ENCODE peak calls at places on chromosomes 4 and X, in ten cellular contexts. M is breast epithelium, G is K562, R is HepG2, L is uterus, B is fibroblast of lung, W is GM23338, X is BE2C, A is pancreas, C is stomach. T is an unnamed sample.

GRCh38 chr4:183139972-183140570 is 41.0 kb downstream of the WWC2 start:
- DNase-seq in A (no peak), W (no peak), R (peak; percentile 77), M (no peak), B (peak; percentile 72), X (no peak), C (no peak), G (no peak), L (no peak), T (no peak)

GRCh38 chr4:17562157-17562556 is 14.8 kb upstream of the LAP3 start:
- DNase-seq in R (peak; percentile 46), B (no peak), L (no peak), X (peak; percentile 68), G (peak; percentile 17), M (no peak), W (peak; percentile 28), A (no peak), C (no peak), T (no peak)

GRCh38 chrX:103157511-103158316 is 57.2 kb upstream of the BEX4 start:
- DNase-seq in G (peak; percentile 60), L (no peak), R (peak; percentile 6), W (peak; percentile 38), A (peak; percentile 19), B (peak; percentile 33), X (peak; percentile 25), M (no peak), C (no peak), T (no peak)

GRCh38 chr4:71487324-71487677 is 148.5 kb downstream of the SLC4A4 start:
- DNase-seq in C (no peak), B (no peak), W (peak; percentile 29), G (no peak), L (no peak), A (no peak), M (no peak), X (no peak), R (no peak), T (no peak)

GRCh38 chr4:178275671-178276360 is 833.6 kb upstream of the AGA start:
- DNase-seq in A (no peak), X (peak; percentile 36), L (no peak), R (no peak), W (peak; percentile 74), M (no peak), C (no peak), G (peak; percentile 1), B (no peak), T (no peak)

GRCh38 chr4:176467011-176467410 is 147.2 kb downstream of the SPCS3 start:
- DNase-seq in A (no peak), X (no peak), B (peak; percentile 70), G (no peak), W (no peak), C (no peak), M (no peak), L (no peak), R (no peak), T (peak; percentile 11)

GRCh38 chr4:31045724-31046318 is 325.7 kb downstream of the PCDH7 start:
- DNase-seq in B (peak; percentile 15), L (no peak), W (peak; percentile 65), M (no peak), A (peak; percentile 13), C (peak; percentile 56), R (no peak), X (peak; percentile 16), G (peak; percentile 1), T (no peak)

GRCh38 chrX:9845574-9845948 is 59.3 kb downstream of the SHROOM2 start:
- DNase-seq in A (no peak), L (no peak), X (no peak), W (no peak), B (no peak), R (peak; percentile 80), C (no peak), M (no peak), G (no peak), T (no peak)

GRCh38 chr4:67531349-67531748 is 14.0 kb downstream of the CENPC start:
- DNase-seq in M (no peak), A (no peak), L (no peak), W (no peak), G (no peak), B (no peak), C (no peak), X (no peak), R (no peak), T (no peak)

DNA sequence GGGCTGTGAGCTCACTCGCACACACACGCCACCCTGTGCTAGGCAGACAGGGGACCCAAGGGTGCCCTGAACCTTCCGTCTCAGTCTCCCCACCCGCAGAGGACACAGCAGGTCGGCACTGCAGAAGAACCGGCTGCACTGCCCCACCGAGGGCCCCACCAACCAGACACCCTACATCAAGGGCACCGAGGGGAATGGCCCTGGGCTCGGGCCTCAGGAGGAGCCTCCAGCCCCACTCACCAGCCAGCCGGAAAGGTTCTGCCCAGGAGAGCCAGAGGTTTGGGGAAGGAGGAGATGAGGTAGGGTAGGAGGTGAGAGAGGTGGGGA is 45.9 kb downstream of the FAM53A start:
- DNase-seq in G (no peak), W (no peak), M (no peak), A (no peak), R (no peak), B (no peak), X (no peak), L (no peak), C (no peak), T (no peak)
- H3K27me3 ChIP-seq in G (peaks cover 56% of the 10 kb centered on the region), W (no peaks in the 10 kb centered on the region), M (no peaks in the 10 kb centered on the region), A (no peaks in the 10 kb centered on the region), R (no peaks in the 10 kb centered on the region), B (no peaks in the 10 kb centered on the region), X (peaks cover 4% of the 10 kb centered on the region), L (no peaks in the 10 kb centered on the region), C (no peaks in the 10 kb centered on the region), T (peaks cover 7% of the 10 kb centered on the region)

DNA sequence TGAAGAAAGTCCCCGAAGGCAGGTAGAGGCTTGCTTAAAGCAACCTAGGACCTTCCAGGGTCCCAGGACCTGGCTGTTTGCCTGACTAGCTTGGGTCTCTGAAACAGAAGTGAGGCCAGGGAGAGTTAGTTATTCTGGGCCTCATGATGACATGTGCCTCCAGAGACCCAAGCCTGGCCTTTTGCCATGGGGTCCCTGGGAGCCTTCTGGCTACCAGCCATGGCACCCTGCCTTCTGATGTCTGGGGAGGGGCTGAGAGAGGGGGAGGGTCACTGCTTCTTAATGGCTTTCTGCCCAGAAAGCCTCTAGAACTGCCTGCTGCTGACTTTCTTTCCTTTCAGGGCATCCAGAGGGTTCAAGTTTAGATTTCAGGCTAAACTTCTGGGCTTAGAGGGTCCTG is 1.0 kb upstream of the STARD8 start:
- DNase-seq in B (no peak), G (no peak), C (no peak), X (no peak), W (no peak), M (no peak), A (no peak), R (no peak), L (no peak), T (no peak)
- H3K27me3 ChIP-seq in B (no peaks in the 10 kb centered on the region), G (no peaks in the 10 kb centered on the region), C (peaks cover 6% of the 10 kb centered on the region), X (no peaks in the 10 kb centered on the region), W (peaks cover 5% of the 10 kb centered on the region), M (peaks cover 56% of the 10 kb centered on the region), A (no peaks in the 10 kb centered on the region), R (no peaks in the 10 kb centered on the region), L (no peaks in the 10 kb centered on the region), T (no peaks in the 10 kb centered on the region)

DNA sequence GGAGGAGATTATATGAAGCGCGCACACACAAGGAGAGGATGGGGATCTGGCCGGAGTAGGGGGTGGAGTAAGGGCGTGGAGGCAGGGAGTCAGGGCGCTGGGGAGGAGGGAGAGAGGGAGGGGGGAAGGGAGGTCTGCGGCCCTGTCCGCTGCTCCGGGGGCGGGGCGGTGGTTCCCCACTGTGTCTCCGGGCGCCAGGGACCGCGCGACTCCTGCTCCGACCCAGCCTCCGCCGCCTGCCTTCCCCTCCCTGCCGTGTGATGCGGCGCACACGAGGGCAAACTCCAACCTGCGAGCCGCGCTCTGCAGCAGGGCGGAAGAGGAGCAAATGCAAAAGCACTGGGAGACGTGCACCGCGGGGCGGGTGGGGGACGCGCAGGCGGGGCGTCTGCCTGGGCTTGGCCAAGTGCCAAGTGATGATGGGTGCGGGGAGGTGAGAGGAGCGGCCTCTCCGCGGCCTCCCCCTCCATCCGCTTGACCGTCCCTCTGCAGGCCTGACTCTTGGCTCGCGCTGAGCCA is at the start of gene DCHS2:
- DNase-seq in A (no peak), R (peak; percentile 24), W (peak; percentile 80), G (peak; percentile 81), B (no peak), L (peak; percentile 53), M (no peak), X (peak; percentile 55), C (no peak), T (no peak)
- H3K27me3 ChIP-seq in A (no peaks in the 10 kb centered on the region), R (peaks cover 1% of the 10 kb centered on the region), W (peaks cover 73% of the 10 kb centered on the region), G (no peaks in the 10 kb centered on the region), B (peaks cover 8% of the 10 kb centered on the region), L (no peaks in the 10 kb centered on the region), M (peaks cover 26% of the 10 kb centered on the region), X (peaks cover 22% of the 10 kb centered on the region), C (no peaks in the 10 kb centered on the region), T (peaks cover 36% of the 10 kb centered on the region)

DNA sequence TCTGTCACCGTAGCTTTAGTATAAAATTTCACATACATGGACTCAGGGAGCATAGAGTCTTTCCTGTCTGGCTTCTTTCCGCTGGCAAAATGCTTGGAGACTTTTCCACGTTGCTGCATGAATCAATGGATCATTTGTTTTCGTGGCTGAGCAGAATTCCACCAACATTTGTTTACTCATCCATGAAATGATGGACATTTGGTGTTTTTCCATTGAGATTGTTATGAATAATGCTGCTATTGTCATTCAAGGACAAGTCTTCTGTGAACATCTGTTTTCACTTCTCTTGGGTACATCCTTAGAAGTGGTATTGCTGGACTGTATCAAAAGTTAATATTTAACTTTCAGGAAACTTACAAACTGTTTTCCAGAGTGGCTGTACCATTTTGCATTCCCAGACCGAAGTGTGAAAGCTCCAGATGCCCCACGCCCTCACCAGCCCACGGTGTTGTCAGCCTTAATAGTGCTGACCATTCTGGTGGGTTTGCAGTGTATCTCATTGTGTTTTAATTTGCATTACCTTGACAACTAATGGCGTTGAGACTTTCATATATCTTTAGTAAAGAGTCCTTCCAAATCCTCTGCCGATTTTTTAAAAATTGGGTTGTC is 5.8 kb upstream of the TMEM271 start:
- DNase-seq in M (no peak), L (no peak), G (no peak), X (no peak), C (no peak), A (no peak), R (peak; percentile 93), W (no peak), B (no peak), T (no peak)
- H3K27me3 ChIP-seq in M (peaks cover 57% of the 10 kb centered on the region), L (peaks cover 25% of the 10 kb centered on the region), G (peaks cover 25% of the 10 kb centered on the region), X (peaks cover 4% of the 10 kb centered on the region), C (peaks cover 26% of the 10 kb centered on the region), A (no peaks in the 10 kb centered on the region), R (peaks cover 11% of the 10 kb centered on the region), W (peaks cover 58% of the 10 kb centered on the region), B (peaks cover 15% of the 10 kb centered on the region), T (peaks cover 35% of the 10 kb centered on the region)

GRCh38 chr4:54233697-54234496 is 4.8 kb downstream of the PDGFRA start:
- DNase-seq in A (peak; percentile 60), M (peak; percentile 56), W (peak; percentile 86), L (peak; percentile 82), B (peak; percentile 73), X (peak; percentile 76), C (peak; percentile 81), G (peak; percentile 77), R (peak; percentile 52), T (peak; percentile 73)
- H3K27me3 ChIP-seq in A (peaks cover 10% of the 10 kb centered on the region), M (peaks cover 18% of the 10 kb centered on the region), W (peaks cover 59% of the 10 kb centered on the region), L (peaks cover 31% of the 10 kb centered on the region), B (no peaks in the 10 kb centered on the region), X (peaks cover 36% of the 10 kb centered on the region), C (peaks cover 19% of the 10 kb centered on the region), G (peaks cover 23% of the 10 kb centered on the region), R (peaks cover 14% of the 10 kb centered on the region), T (no peaks in the 10 kb centered on the region)

GRCh38 chrX:119230850-119231249 is 5.2 kb upstream of the PGRMC1 start:
- DNase-seq in C (no peak), X (no peak), A (no peak), W (no peak), M (no peak), B (peak; percentile 34), G (no peak), R (no peak), L (no peak), T (no peak)
- H3K27me3 ChIP-seq in C (no peaks in the 10 kb centered on the region), X (peaks cover 4% of the 10 kb centered on the region), A (no peaks in the 10 kb centered on the region), W (no peaks in the 10 kb centered on the region), M (peaks cover 17% of the 10 kb centered on the region), B (no peaks in the 10 kb centered on the region), G (peaks cover 14% of the 10 kb centered on the region), R (no peaks in the 10 kb centered on the region), L (no peaks in the 10 kb centered on the region), T (peaks cover 4% of the 10 kb centered on the region)

T was measured in AG04450.